ENCODE peak calls at places on chromosomes 5 and 9, in four cellular contexts. One of them, this sample, is unnamed.

GRCh38 chr9:75810063-75810462 is 80.4 kb upstream of the PCSK5 start:
- DNase-seq in GM12878: no peak
- DNase-seq in K562: no peak
- DNase-seq in HepG2: no peak
- DNase-seq in this sample: no peak

GRCh38 chr5:163894645-163895044 is 389.2 kb downstream of the MAT2B start:
- DNase-seq in GM12878: no peak
- DNase-seq in K562: no peak
- DNase-seq in HepG2: no peak
- DNase-seq in this sample: no peak

GRCh38 chr5:170266570-170267379 is 30.8 kb downstream of the LCP2 start:
- DNase-seq in GM12878: no peak
- DNase-seq in K562: no peak
- DNase-seq in HepG2: no peak
- DNase-seq in this sample: peak; percentile 43

GRCh38 chr9:119047513-119047912 is 321.7 kb downstream of the BRINP1 start:
- DNase-seq in GM12878: no peak
- DNase-seq in K562: no peak
- DNase-seq in HepG2: no peak
- DNase-seq in this sample: no peak

GRCh38 chr9:121483049-121483448 is 16.6 kb downstream of the GGTA1 start:
- DNase-seq in GM12878: no peak
- DNase-seq in K562: peak; percentile 55
- DNase-seq in HepG2: peak; percentile 67
- DNase-seq in this sample: no peak

GRCh38 chr5:43190755-43191603 is 1.0 kb upstream of the NIM1K start:
- DNase-seq in GM12878: no peak
- DNase-seq in K562: no peak
- DNase-seq in HepG2: no peak
- DNase-seq in this sample: no peak

GRCh38 chr5:84016090-84016489 is 295.4 kb upstream of the HAPLN1 start:
- DNase-seq in GM12878: no peak
- DNase-seq in K562: no peak
- DNase-seq in HepG2: no peak
- DNase-seq in this sample: no peak

GRCh38 chr9:94740191-94740874 is 13.8 kb downstream of the AOPEP start:
- DNase-seq in GM12878: no peak
- DNase-seq in K562: no peak
- DNase-seq in HepG2: no peak
- DNase-seq in this sample: no peak

GRCh38 chr5:164362835-164363234 is 857.4 kb downstream of the MAT2B start:
- DNase-seq in GM12878: no peak
- DNase-seq in K562: no peak
- DNase-seq in HepG2: no peak
- DNase-seq in this sample: no peak

GRCh38 chr5:139394123-139394653 is 716 bp downstream of the PROB1 start:
- DNase-seq in GM12878: no peak
- DNase-seq in K562: no peak
- DNase-seq in HepG2: no peak
- DNase-seq in this sample: peak; percentile 85

GRCh38 chr9:34675048-34675714 is 12.7 kb upstream of the CCL27 start:
- DNase-seq in GM12878: no peak
- DNase-seq in K562: peak; percentile 85
- DNase-seq in HepG2: peak; percentile 80
- DNase-seq in this sample: peak; percentile 92

GRCh38 chr5:200985-201384 is 9.7 kb downstream of the LRRC14B start:
- DNase-seq in GM12878: no peak
- DNase-seq in K562: no peak
- DNase-seq in HepG2: no peak
- DNase-seq in this sample: no peak

GRCh38 chr5:17118631-17119030 is 98.8 kb upstream of the BASP1 start:
- DNase-seq in GM12878: no peak
- DNase-seq in K562: peak; percentile 67
- DNase-seq in HepG2: peak; percentile 16
- DNase-seq in this sample: no peak

GRCh38 chr5:141430332-141431113 is at the start of gene PCDHGA12:
- DNase-seq in GM12878: peak; percentile 37
- DNase-seq in K562: peak; percentile 45
- DNase-seq in HepG2: peak; percentile 24
- DNase-seq in this sample: no peak

GRCh38 chr9:93300175-93300572 is 116.2 kb downstream of the WNK2 start:
- DNase-seq in GM12878: no peak
- DNase-seq in K562: no peak
- DNase-seq in HepG2: no peak
- DNase-seq in this sample: no peak

GRCh38 chr9:136658849-136659535 is 3.7 kb upstream of the EGFL7 start:
- DNase-seq in GM12878: no peak
- DNase-seq in K562: no peak
- DNase-seq in HepG2: no peak
- DNase-seq in this sample: no peak

GRCh38 chr9:84317563-84317962 is 23.0 kb downstream of the SLC28A3 start:
- DNase-seq in GM12878: no peak
- DNase-seq in K562: no peak
- DNase-seq in HepG2: no peak
- DNase-seq in this sample: no peak

GRCh38 chr5:113487779-113488644 is at the start of gene MCC:
- DNase-seq in GM12878: no peak
- DNase-seq in K562: no peak
- DNase-seq in HepG2: peak; percentile 53
- DNase-seq in this sample: peak; percentile 66
- TF ChIP-seq EZH2 in GM12878: no peak
- TF ChIP-seq EZH2 in K562: no peak
- TF ChIP-seq EZH2 in HepG2: peak; percentile 37
- TF ChIP-seq EZH2 in this sample: peak; percentile 68

GRCh38 chr5:172312286-172312685 is 28.7 kb upstream of the UBTD2 start:
- DNase-seq in GM12878: no peak
- DNase-seq in K562: no peak
- DNase-seq in HepG2: no peak
- DNase-seq in this sample: no peak
- H3K9ac ChIP-seq in GM12878: no peak overlapping the region
- H3K9ac ChIP-seq in K562: no peak overlapping the region
- H3K9ac ChIP-seq in HepG2: no peak overlapping the region
- H3K9ac ChIP-seq in this sample: no peak overlapping the region

DNA sequence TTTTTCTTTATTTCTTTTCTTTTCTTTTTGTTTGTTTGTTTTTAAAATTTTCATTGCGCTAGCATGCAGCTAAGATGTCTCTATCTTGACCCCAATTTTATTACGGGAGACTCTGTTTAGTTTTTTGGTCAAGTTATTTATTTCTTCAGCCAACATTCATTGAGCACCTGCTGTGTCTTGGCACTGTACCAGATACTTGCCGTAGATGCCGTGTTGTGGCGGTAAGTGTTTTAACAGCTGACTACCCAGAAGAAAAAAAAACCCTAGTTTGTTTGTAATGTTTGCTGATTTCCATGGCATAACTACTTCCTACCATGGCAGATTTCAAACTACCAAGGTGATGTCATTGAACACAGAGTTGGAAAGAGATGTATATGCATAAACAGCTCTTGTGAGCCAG is 65.0 kb downstream of the UGCG start:
- DNase-seq in GM12878: no peak
- DNase-seq in K562: peak; percentile 42
- DNase-seq in HepG2: no peak
- DNase-seq in this sample: no peak
- TF ChIP-seq SP1 in GM12878: no peak
- TF ChIP-seq SP1 in K562: no peak
- TF ChIP-seq SP1 in HepG2: no peak
- TF ChIP-seq SP1 in this sample: no peak

GRCh38 chr5:179343021-179343781 is 2.1 kb downstream of the ADAMTS2 start:
- DNase-seq in GM12878: no peak
- DNase-seq in K562: no peak
- DNase-seq in HepG2: no peak
- DNase-seq in this sample: no peak

GRCh38 chr5:179345179-179345428 is 157 bp downstream of the ADAMTS2 start:
- DNase-seq in GM12878: no peak
- DNase-seq in K562: no peak
- DNase-seq in HepG2: no peak
- DNase-seq in this sample: no peak

GRCh38 chr5:179345429-179346321 is at the start of gene ADAMTS2:
- DNase-seq in GM12878: no peak
- DNase-seq in K562: peak; percentile 58
- DNase-seq in HepG2: no peak
- DNase-seq in this sample: no peak

GRCh38 chr5:179343902-179344300 is 1.4 kb downstream of the ADAMTS2 start:
- DNase-seq in GM12878: no peak
- DNase-seq in K562: no peak
- DNase-seq in HepG2: no peak
- DNase-seq in this sample: peak; percentile 95

DNA sequence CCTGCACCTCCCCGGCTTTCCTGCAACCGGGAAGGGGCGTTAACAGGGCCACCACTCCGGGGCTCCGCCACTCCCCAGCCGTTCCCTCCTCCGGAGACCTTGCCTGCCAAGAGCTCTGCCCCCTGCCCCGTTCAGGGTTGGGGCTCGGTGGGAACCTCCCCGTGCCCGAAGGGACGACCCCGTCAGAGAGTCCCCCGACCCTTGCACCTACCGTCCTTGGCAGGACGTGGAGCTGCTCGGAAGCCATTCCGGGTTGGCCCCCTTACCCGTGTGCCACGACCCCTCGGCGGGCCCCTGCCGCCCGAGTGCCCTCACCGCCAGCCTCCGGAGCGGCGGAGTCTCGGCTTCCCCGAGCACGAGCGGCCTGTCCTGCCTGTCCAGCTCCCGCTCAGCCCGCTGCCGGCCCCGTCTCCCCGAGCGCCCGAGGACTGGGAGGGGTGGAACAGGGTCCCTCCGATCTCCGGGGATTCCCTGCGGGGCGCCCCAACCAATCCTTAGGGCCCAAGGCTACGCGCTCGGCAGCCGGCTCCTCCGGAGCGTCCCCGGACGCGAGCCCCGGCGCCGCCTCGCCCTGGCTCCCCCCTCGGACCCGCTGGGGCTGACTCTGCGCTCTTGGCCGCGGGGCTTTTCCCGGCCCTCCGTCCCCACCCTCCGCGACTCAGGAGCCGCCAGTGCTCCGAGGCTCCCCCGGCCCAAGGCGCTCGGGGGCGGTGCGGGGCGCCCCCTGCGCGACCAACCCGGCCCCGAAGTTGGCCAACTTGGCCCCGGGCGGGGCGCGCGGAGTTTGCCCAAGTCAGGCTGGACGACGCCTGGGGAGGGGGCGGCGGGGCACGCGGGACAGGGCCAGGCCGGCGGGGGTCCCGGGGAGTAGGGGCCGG is 721 bp downstream of the ADAMTS2 start:
- DNase-seq in GM12878: no peak
- DNase-seq in K562: no peak
- DNase-seq in HepG2: no peak
- DNase-seq in this sample: peak; percentile 71
- TF ChIP-seq EZH2 in GM12878: no peak
- TF ChIP-seq EZH2 in K562: no peak
- TF ChIP-seq EZH2 in HepG2: peak; percentile 63
- TF ChIP-seq EZH2 in this sample: peak; percentile 35

GRCh38 chr9:111632695-111633388 is 1.7 kb downstream of the DNAJC25 start:
- DNase-seq in GM12878: no peak
- DNase-seq in K562: no peak
- DNase-seq in HepG2: no peak
- DNase-seq in this sample: no peak
- H3K9ac ChIP-seq in GM12878: peak overlapping the region; percentile 20
- H3K9ac ChIP-seq in K562: peak overlapping the region; percentile 93
- H3K9ac ChIP-seq in HepG2: peak overlapping the region; percentile 96
- H3K9ac ChIP-seq in this sample: no peak overlapping the region

GRCh38 chr9:11779971-11780370 is 913.2 kb upstream of the TYRP1 start:
- DNase-seq in GM12878: no peak
- DNase-seq in K562: no peak
- DNase-seq in HepG2: no peak
- DNase-seq in this sample: no peak
- TF ChIP-seq SP1 in GM12878: no peak
- TF ChIP-seq SP1 in K562: no peak
- TF ChIP-seq SP1 in HepG2: no peak
- TF ChIP-seq SP1 in this sample: no peak

DNA sequence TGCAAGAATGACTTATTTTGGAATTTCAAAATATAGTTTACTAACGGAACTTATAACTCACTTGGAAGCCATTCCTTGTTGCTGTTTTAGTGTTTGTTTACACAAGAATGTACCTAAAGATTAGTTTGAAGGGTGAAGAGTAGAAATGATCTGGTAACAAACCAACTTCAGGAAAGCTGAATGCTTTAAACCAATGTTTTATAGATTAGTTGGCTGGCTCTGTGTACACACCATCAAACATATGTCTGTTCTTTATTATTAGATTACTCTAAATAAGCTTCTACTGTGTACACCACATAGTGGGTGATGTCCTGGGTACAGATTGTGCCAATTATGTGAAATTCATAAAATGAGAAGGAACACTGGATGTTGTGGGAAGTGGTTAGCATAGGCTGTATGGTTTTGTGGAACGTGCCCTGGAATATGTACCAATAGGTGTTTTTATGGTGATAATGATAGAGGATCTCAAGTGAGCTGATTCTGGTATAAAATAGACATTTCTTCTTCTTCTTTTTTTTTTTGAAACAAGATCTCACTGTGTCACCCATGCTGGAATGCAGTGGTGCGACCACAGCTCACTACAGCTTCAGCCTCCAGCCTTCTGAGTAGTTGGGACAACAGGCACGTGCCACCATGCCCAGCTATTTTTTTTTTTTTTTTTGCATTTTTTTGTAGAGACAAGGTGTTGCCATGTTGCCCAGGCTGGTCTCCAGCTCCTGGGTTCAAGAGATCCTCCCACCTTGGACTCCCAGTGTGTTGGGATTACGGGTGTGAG is 109.3 kb upstream of the DHFR start:
- DNase-seq in GM12878: no peak
- DNase-seq in K562: no peak
- DNase-seq in HepG2: no peak
- DNase-seq in this sample: no peak
- TF ChIP-seq EZH2 in GM12878: no peak
- TF ChIP-seq EZH2 in K562: no peak
- TF ChIP-seq EZH2 in HepG2: no peak
- TF ChIP-seq EZH2 in this sample: no peak